ENCODE peak calls at places on chromosomes 16 and 17, in five cellular contexts. D, P, L, J and Q are unnamed samples.

GRCh38 chr16:50209548-50210265 is 56.6 kb downstream of the TENT4B start:
- DNase-seq in D (no peak), P (peak; percentile 52), L (no peak), J (no peak), Q (no peak)

GRCh38 chr16:3609895-3610697 is 1.3 kb downstream of the SLX4 start:
- DNase-seq in D (no peak), P (peak; percentile 47), L (peak; percentile 24), J (no peak), Q (no peak)

GRCh38 chr17:4600563-4600962 is 16.2 kb downstream of the SMTNL2 start:
- DNase-seq in D (peak; percentile 71), P (no peak), L (no peak), J (no peak), Q (no peak)

GRCh38 chr16:74297296-74297665 is 667 bp downstream of the PSMD7 start:
- DNase-seq in D (no peak), P (peak; percentile 50), L (peak; percentile 20), J (no peak), Q (no peak)

GRCh38 chr17:511001-511690 is 158.5 kb upstream of the RPH3AL start:
- DNase-seq in D (no peak), P (no peak), L (peak; percentile 25), J (no peak), Q (peak; percentile 68)

GRCh38 chr17:8745586-8746500 is 1.2 kb upstream of the CCDC42 start:
- DNase-seq in D (peak; percentile 80), P (peak; percentile 86), L (peak; percentile 77), J (peak; percentile 39), Q (peak; percentile 69)

GRCh38 chr17:8091033-8091687 is 3.6 kb upstream of the ALOX12B start:
- DNase-seq in D (no peak), P (peak; percentile 70), L (peak; percentile 9), J (no peak), Q (no peak)

GRCh38 chr17:19787733-19788357 is 39.7 kb upstream of the ALDH3A1 start:
- DNase-seq in D (no peak), P (no peak), L (peak; percentile 22), J (no peak), Q (no peak)

DNA sequence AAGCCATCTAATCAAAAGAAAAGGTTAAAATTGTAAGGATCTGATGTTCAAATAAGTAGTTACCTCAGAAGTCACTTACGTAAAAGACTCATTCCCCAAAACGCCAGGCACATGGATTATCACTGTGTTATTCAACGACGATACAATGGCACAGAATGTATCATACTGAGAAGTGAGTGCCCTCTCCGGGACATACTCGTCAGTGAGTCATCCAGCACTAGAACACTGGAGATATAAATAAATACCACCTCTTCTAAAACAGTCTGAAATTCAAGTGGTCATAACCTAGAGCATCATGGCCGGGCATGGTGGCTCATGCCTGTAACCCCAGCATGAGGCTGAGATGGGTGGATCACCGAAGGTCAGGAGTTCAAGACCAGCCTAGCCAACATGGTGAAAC is 24.9 kb downstream of the USP31 start:
- DNase-seq in D (no peak), P (no peak), L (peak; percentile 62), J (no peak), Q (peak; percentile 59)
- H3K4me1 ChIP-seq in D (peaks cover 65% of the 10 kb centered on the region), P (no peaks in the 10 kb centered on the region), L (peaks cover 6% of the 10 kb centered on the region), J (no peaks in the 10 kb centered on the region), Q (peaks cover 11% of the 10 kb centered on the region)

GRCh38 chr16:86732621-86733297 is 154.4 kb downstream of the FOXL1 start:
- DNase-seq in D (no peak), P (no peak), L (peak; percentile 40), J (no peak), Q (no peak)

GRCh38 chr16:86735727-86736126 is 157.4 kb downstream of the FOXL1 start:
- DNase-seq in D (no peak), P (no peak), L (no peak), J (no peak), Q (no peak)

GRCh38 chr16:86734559-86735480 is 156.5 kb downstream of the FOXL1 start:
- DNase-seq in D (no peak), P (no peak), L (peak; percentile 51), J (no peak), Q (no peak)

GRCh38 chr16:86730597-86730996 is 152.2 kb downstream of the FOXL1 start:
- DNase-seq in D (no peak), P (no peak), L (no peak), J (no peak), Q (no peak)

GRCh38 chr16:86733526-86734254 is 155.3 kb downstream of the FOXL1 start:
- DNase-seq in D (no peak), P (no peak), L (no peak), J (no peak), Q (no peak)
- H3K27ac ChIP-seq in D (no peak overlapping the region), P (no peak overlapping the region), L (no peak overlapping the region), J (no peak overlapping the region), Q (no peak overlapping the region)

GRCh38 chr17:27570578-27570914 is 60.4 kb upstream of the LGALS9 start:
- DNase-seq in D (no peak), P (no peak), L (no peak), J (no peak), Q (no peak)

GRCh38 chr17:27571563-27572129 is 59.3 kb upstream of the LGALS9 start:
- DNase-seq in D (no peak), P (no peak), L (no peak), J (no peak), Q (no peak)

GRCh38 chr17:27569257-27569722 is 61.7 kb upstream of the LGALS9 start:
- DNase-seq in D (no peak), P (peak; percentile 61), L (peak; percentile 39), J (no peak), Q (no peak)

GRCh38 chr17:27568811-27569210 is 62.2 kb upstream of the LGALS9 start:
- DNase-seq in D (no peak), P (no peak), L (no peak), J (no peak), Q (no peak)

GRCh38 chr17:27569884-27570577 is 61.0 kb upstream of the LGALS9 start:
- DNase-seq in D (no peak), P (peak; percentile 63), L (no peak), J (no peak), Q (no peak)
- H3K4me1 ChIP-seq in D (peaks cover 75% of the 10 kb centered on the region), P (no peaks in the 10 kb centered on the region), L (peaks cover 56% of the 10 kb centered on the region), J (no peaks in the 10 kb centered on the region), Q (peaks cover 42% of the 10 kb centered on the region)

DNA sequence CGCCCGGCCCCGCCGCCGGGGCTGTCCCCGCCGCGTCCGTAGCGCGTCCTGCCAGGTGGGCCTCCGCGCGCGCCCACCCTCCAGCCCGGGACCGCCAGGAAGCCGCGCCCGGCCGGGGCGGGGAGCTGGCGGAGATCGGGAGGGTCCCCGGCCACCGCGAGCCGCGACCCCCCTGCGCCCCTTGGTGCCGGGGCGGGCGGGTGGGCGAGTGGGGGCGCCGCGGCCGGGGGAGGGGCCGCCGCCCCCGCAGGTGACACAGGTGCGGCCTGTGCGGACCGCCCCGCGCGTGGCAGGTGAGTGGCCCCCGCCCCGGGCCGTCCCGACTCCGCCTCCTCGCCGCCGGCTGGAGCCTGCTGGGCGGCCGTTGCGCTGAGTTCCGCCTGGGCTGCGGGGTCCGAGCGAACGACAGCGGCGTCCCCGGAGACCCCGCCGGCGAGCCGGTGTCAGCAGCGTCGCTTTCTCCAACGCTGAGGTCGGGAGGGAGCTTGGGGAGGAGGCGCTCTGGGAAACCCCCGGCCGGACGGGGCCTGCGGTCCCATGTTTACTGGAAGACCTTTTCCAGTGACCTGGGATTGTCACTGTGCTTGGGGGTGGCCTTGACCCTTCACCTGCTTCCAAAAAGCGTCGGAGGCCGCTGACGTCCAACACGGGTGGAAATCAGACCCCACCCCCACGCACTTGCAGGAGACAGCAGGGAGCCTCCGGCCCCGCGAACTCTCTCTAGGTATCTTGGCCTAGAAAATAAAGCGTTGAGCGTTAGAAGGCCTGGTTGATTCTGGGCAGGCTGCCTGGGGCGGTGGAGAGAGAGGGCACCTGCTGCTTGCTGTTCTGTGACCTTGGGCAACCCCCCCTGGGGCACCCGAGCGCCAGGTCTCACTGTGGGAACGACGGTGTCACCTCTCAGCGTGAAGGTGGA is 542 bp downstream of the KLHL36 start:
- DNase-seq in D (peak; percentile 61), P (peak; percentile 75), L (peak; percentile 20), J (no peak), Q (peak; percentile 23)
- H3K27ac ChIP-seq in D (peak overlapping the region; percentile 96), P (peak overlapping the region; percentile 95), L (no peak overlapping the region), J (peak overlapping the region; percentile 89), Q (no peak overlapping the region)

GRCh38 chr17:15963670-15964110 is 18.8 kb downstream of the ADORA2B start:
- DNase-seq in D (no peak), P (no peak), L (peak; percentile 66), J (no peak), Q (peak; percentile 96)
- H3K4me1 ChIP-seq in D (peaks cover 15% of the 10 kb centered on the region), P (no peaks in the 10 kb centered on the region), L (peaks cover 24% of the 10 kb centered on the region), J (no peaks in the 10 kb centered on the region), Q (peaks cover 94% of the 10 kb centered on the region)